ENCODE peak calls at places on chromosomes 7 and 10, in seven cellular contexts. G is dorsolateral prefrontal cortex, N is BE2C, A is adrenal gland, J is foreskin fibroblast, W is endodermal cell, B is MM.1S. X is an unnamed sample.

GRCh38 chr7:75813084-75813483 is 522 bp downstream of the CCL24 start:
- DNase-seq in B (no peak), J (peak; percentile 14), A (no peak), W (no peak), N (no peak), G (no peak), X (no peak)

GRCh38 chr7:103307487-103308231 is 10.4 kb downstream of the PMPCB start:
- DNase-seq in A (no peak), B (no peak), W (no peak), G (no peak), J (no peak), N (no peak), X (peak; percentile 24)

GRCh38 chr7:20417260-20417659 is 86.6 kb downstream of the ITGB8 start:
- DNase-seq in B (no peak), N (no peak), J (no peak), A (no peak), G (no peak), W (no peak), X (no peak)

GRCh38 chr10:101830322-101831168 is 12.3 kb upstream of the OGA start:
- DNase-seq in J (peak; percentile 93), N (peak; percentile 83), G (peak; percentile 69), W (peak; percentile 93), B (peak; percentile 91), A (peak; percentile 97), X (peak; percentile 96)

GRCh38 chr7:54632696-54633095 is 90.5 kb downstream of the VSTM2A start:
- DNase-seq in A (no peak), W (no peak), B (no peak), J (no peak), N (no peak), G (no peak), X (no peak)

GRCh38 chr10:61271127-61271780 is 181.9 kb downstream of the TMEM26 start:
- DNase-seq in W (no peak), G (no peak), N (no peak), B (no peak), A (no peak), J (peak; percentile 80), X (no peak)

GRCh38 chr7:55515569-55516279 is 56.6 kb downstream of the VOPP1 start:
- DNase-seq in W (no peak), B (peak; percentile 86), G (no peak), J (no peak), A (peak; percentile 69), N (no peak), X (peak; percentile 87)

GRCh38 chr10:97042081-97042480 is 143.7 kb downstream of the SLIT1 start:
- DNase-seq in N (no peak), W (no peak), J (no peak), B (no peak), G (no peak), A (no peak), X (no peak)

GRCh38 chr10:33240265-33240664 is 94.2 kb downstream of the NRP1 start:
- DNase-seq in W (no peak), B (no peak), A (no peak), J (no peak), G (no peak), N (no peak), X (no peak)

GRCh38 chr7:47402941-47403340 is 179.0 kb downstream of the TNS3 start:
- DNase-seq in N (no peak), W (peak; percentile 56), B (no peak), A (peak; percentile 45), J (no peak), G (peak; percentile 22), X (no peak)

GRCh38 chr10:11225935-11226334 is 208.3 kb downstream of the CELF2 start:
- DNase-seq in G (no peak), B (peak; percentile 76), N (no peak), J (no peak), A (no peak), W (no peak), X (peak; percentile 69)

GRCh38 chr10:124249812-124250432 is 156.5 kb upstream of the CHST15 start:
- DNase-seq in A (peak; percentile 38), N (no peak), G (no peak), J (no peak), B (no peak), W (peak; percentile 67), X (peak; percentile 32)

GRCh38 chr7:135773451-135773850 is 24.8 kb upstream of the FAM180A start:
- DNase-seq in N (no peak), J (no peak), G (no peak), A (no peak), W (no peak), B (no peak), X (no peak)

GRCh38 chr10:48710647-48711046 is 26.0 kb downstream of the WDFY4 start:
- DNase-seq in A (no peak), N (no peak), G (no peak), W (peak; percentile 10), J (no peak), B (no peak), X (no peak)

GRCh38 chr10:103986360-103986759 is 19.4 kb downstream of the SLK start:
- DNase-seq in B (no peak), W (no peak), J (no peak), N (no peak), G (no peak), A (no peak), X (peak; percentile 27)

GRCh38 chr10:61159253-61159652 is 215.3 kb upstream of the RHOBTB1 start:
- DNase-seq in B (no peak), G (no peak), A (no peak), J (peak; percentile 39), W (no peak), N (no peak), X (no peak)

DNA sequence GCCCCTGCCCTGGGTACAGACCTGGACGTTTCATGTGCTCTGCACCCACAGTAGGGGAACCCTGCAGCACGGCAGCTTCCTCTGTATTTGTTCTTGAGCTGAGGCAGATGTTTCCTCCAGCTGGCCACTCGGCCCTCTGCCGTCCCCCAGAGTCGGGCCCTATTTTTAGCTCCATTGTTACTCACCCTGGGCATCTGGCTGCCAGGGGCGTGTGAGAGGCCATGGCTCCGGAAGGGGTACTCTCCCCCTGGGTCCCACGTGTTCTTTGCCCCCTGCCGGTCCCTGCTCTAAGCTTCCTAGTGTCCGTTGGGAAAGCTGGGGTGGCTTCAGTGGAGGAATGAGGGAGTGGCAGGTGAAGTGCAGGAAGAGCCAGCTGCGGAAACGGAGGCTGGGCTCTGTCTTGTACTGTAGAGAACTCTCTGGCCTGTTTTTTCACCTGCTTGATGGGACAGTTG is 30.4 kb downstream of the PALD1 start:
- DNase-seq in W (peak; percentile 69), G (no peak), A (peak; percentile 75), B (peak; percentile 84), N (no peak), J (no peak), X (peak; percentile 37)
- TF ChIP-seq CTCF in W (no peak), G (no peak), A (no peak), B (no peak), N (no peak), J (no peak), X (no peak)

GRCh38 chr10:80470266-80470665 is 16.2 kb downstream of the TSPAN14 start:
- DNase-seq in A (no peak), B (no peak), J (no peak), G (no peak), N (no peak), W (no peak), X (no peak)

GRCh38 chr10:80465839-80466590 is 11.9 kb downstream of the TSPAN14 start:
- DNase-seq in W (no peak), J (no peak), G (no peak), N (no peak), A (no peak), B (no peak), X (peak; percentile 31)

GRCh38 chr10:80466724-80467326 is 12.7 kb downstream of the TSPAN14 start:
- DNase-seq in B (no peak), W (no peak), A (no peak), N (no peak), G (no peak), J (no peak), X (no peak)

GRCh38 chr10:80468806-80469421 is 14.8 kb downstream of the TSPAN14 start:
- DNase-seq in J (no peak), A (no peak), W (no peak), G (peak; percentile 23), N (no peak), B (no peak), X (no peak)

GRCh38 chr10:80468002-80468401 is 13.9 kb downstream of the TSPAN14 start:
- DNase-seq in G (peak; percentile 78), A (peak; percentile 83), J (no peak), W (peak; percentile 93), N (peak; percentile 59), B (no peak), X (no peak)
- H3K4me3 ChIP-seq in G (peak overlapping the region; percentile 23), A (no peak overlapping the region), J (no peak overlapping the region), W (peak overlapping the region; percentile 9), N (no peak overlapping the region), B (no peak overlapping the region), X (no peak overlapping the region)

DNA sequence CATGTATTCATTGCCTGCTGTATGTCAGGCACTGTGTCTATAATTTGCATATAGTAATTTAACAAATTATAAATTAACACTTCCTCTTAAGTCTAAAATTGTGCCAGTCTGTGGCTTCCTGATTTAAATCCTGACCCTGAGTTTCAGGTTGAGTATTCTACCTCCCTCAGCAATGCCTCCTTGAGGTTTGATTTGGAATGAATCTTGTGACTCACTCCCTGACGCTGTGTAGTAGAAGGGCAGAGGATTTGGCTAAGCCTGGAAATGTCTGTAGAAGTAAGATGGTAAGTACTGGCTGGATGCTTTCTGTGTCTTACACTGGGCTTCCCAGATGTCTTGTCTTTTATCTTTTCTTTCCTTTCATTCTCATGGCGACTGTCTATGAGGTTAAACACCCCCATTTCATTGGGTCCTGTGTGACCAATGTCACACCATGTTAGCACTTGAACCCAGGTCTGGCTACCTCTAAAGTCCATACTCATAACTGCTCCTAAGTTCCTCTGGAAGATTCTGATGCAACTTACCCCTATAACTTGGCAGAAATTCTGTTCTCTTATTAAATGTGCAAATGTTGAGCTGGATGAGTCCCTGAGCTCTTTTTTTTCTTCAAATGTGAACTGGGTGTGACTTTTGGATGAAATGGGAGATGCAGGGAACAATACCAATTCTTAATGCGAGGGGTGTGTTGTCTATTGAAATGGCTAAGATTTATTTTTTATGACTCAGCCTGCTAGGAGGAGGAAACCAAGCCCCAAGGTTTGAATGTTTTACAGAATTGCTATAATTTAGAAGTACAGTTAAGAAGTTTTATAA is 48.5 kb downstream of the PLCE1 start:
- DNase-seq in J (peak; percentile 23), A (no peak), G (no peak), B (no peak), N (no peak), W (peak; percentile 51), X (peak; percentile 5)
- TF ChIP-seq CTCF in J (peak; percentile 6), A (no peak), G (no peak), B (no peak), N (no peak), W (peak; percentile 55), X (no peak)

GRCh38 chr10:13158401-13158800 is 3.0 kb upstream of the MCM10 start:
- DNase-seq in A (no peak), N (peak; percentile 14), G (no peak), B (no peak), W (no peak), J (no peak), X (no peak)

GRCh38 chr10:13161267-13162012 is at the start of gene MCM10:
- DNase-seq in B (peak; percentile 100), A (peak; percentile 100), G (peak; percentile 99), W (peak; percentile 100), N (peak; percentile 97), J (peak; percentile 99), X (peak; percentile 99)

GRCh38 chr10:13162013-13162364 is 631 bp downstream of the MCM10 start:
- DNase-seq in J (no peak), W (no peak), A (no peak), B (peak; percentile 10), G (no peak), N (peak; percentile 9), X (no peak)

GRCh38 chr10:13163859-13164258 is 2.5 kb downstream of the MCM10 start:
- DNase-seq in N (no peak), J (no peak), A (no peak), B (no peak), W (no peak), G (no peak), X (no peak)

GRCh38 chr10:13160934-13161266 is 458 bp upstream of the MCM10 start:
- DNase-seq in G (no peak), N (no peak), B (no peak), W (no peak), A (no peak), J (no peak), X (no peak)
- H3K4me3 ChIP-seq in G (peak overlapping the region; percentile 76), N (peak overlapping the region; percentile 90), B (peak overlapping the region; percentile 80), W (peak overlapping the region; percentile 97), A (no peak overlapping the region), J (peak overlapping the region; percentile 77), X (peak overlapping the region; percentile 41)

X was measured in GM12865.